ENCODE peak calls at places on chromosomes 13 and 19, in seven cellular contexts. U is mesendoderm; G is CD8-positive, alpha-beta memory T cell; V is prostate gland; F is substantia nigra; E is posterior cingulate gyrus; T is amniotic epithelial cell. O is an unnamed sample.

GRCh38 chr19:14449321-14449720 is 16.2 kb downstream of the PKN1 start:
- DNase-seq in U (no peak), G (no peak), V (no peak), F (no peak), E (no peak), T (no peak), O (no peak)

GRCh38 chr13:32134241-32134801 is 102.7 kb downstream of the FRY start:
- DNase-seq in U (no peak), G (no peak), V (no peak), F (no peak), E (no peak), T (no peak), O (no peak)

GRCh38 chr19:33904681-33905080 is 108.0 kb downstream of the KCTD15 start:
- DNase-seq in U (peak; percentile 88), G (no peak), V (peak; percentile 29), F (no peak), E (no peak), T (peak; percentile 45), O (peak; percentile 31)

GRCh38 chr13:48769107-48769704 is 115.5 kb downstream of the CYSLTR2 start:
- DNase-seq in U (peak; percentile 91), G (peak; percentile 83), V (peak; percentile 85), F (peak; percentile 19), E (peak; percentile 72), T (peak; percentile 91), O (peak; percentile 84)

GRCh38 chr13:66809496-66809895 is 420.6 kb downstream of the PCDH9 start:
- DNase-seq in U (no peak), G (no peak), V (no peak), F (no peak), E (no peak), T (no peak), O (no peak)

GRCh38 chr19:911197-912033 is 1.6 kb downstream of the R3HDM4 start:
- DNase-seq in U (no peak), G (peak; percentile 63), V (no peak), F (no peak), E (no peak), T (no peak), O (no peak)

GRCh38 chr19:36604656-36605100 is 435 bp upstream of the ZNF382 start:
- DNase-seq in U (peak; percentile 26), G (peak; percentile 93), V (peak; percentile 47), F (peak; percentile 19), E (peak; percentile 72), T (no peak), O (peak; percentile 32)

GRCh38 chr13:99041337-99041736 is 63.5 kb upstream of the DOCK9 start:
- DNase-seq in U (no peak), G (no peak), V (no peak), F (no peak), E (no peak), T (no peak), O (no peak)

GRCh38 chr13:79988573-79988972 is 352.4 kb downstream of the SPRY2 start:
- DNase-seq in U (no peak), G (no peak), V (no peak), F (no peak), E (no peak), T (peak; percentile 72), O (no peak)

O was measured in A172.